ENCODE peak calls at places on chromosome 18, in seven cellular contexts. X is sciatic nerve, D is NAMALWA, O is SW480, E is BJ, I is HTR-8/SVneo, J is posterior cingulate gyrus. V is an unnamed sample.

GRCh38 chr18:29488617-29489016 is 1311.7 kb upstream of the CDH2 start:
- DNase-seq in X (no peak), D (no peak), O (no peak), E (no peak), I (no peak), J (no peak), V (no peak)

GRCh38 chr18:32549248-32549842 is 78.7 kb upstream of the GAREM1 start:
- DNase-seq in X (peak), D (peak), O (peak), E (no peak), I (peak), J (peak), V (peak)

GRCh38 chr18:23857756-23858155 is 156.8 kb upstream of the TTC39C start:
- DNase-seq in X (no peak), D (no peak), O (no peak), E (no peak), I (no peak), J (no peak), V (no peak)

GRCh38 chr18:48472610-48473009 is 63.4 kb upstream of the ZBTB7C start:
- DNase-seq in X (no peak), D (no peak), O (no peak), E (no peak), I (no peak), J (no peak), V (no peak)

GRCh38 chr18:39840406-39840805 is 2114.6 kb upstream of the PIK3C3 start:
- DNase-seq in X (no peak), D (no peak), O (no peak), E (no peak), I (no peak), J (no peak), V (no peak)

GRCh38 chr18:50729326-50729725 is 90.5 kb downstream of the MRO start:
- DNase-seq in X (no peak), D (no peak), O (no peak), E (no peak), I (no peak), J (no peak), V (no peak)

GRCh38 chr18:2536493-2536892 is 34.8 kb downstream of the METTL4 start:
- DNase-seq in X (no peak), D (no peak), O (no peak), E (peak), I (peak), J (no peak), V (no peak)

GRCh38 chr18:37499008-37499407 is 66.6 kb downstream of the CELF4 start:
- DNase-seq in X (no peak), D (no peak), O (no peak), E (no peak), I (no peak), J (no peak), V (peak)

GRCh38 chr18:79538635-79539034 is 141.0 kb upstream of the CTDP1 start:
- DNase-seq in X (peak), D (no peak), O (no peak), E (no peak), I (no peak), J (peak), V (no peak)

GRCh38 chr18:25898965-25899364 is 191.4 kb downstream of the SS18 start:
- DNase-seq in X (no peak), D (no peak), O (no peak), E (no peak), I (no peak), J (no peak), V (peak)

GRCh38 chr18:76980663-76981387 is 151.8 kb downstream of the MBP start:
- DNase-seq in X (no peak), D (peak), O (no peak), E (no peak), I (no peak), J (no peak), V (no peak)

GRCh38 chr18:23137788-23138216 is 2.5 kb downstream of the CABLES1 start:
- DNase-seq in X (no peak), D (no peak), O (peak), E (no peak), I (no peak), J (peak), V (no peak)

GRCh38 chr18:22286576-22286975 is 117.2 kb downstream of the GATA6 start:
- DNase-seq in X (no peak), D (no peak), O (no peak), E (no peak), I (no peak), J (no peak), V (no peak)

GRCh38 chr18:63177259-63177658 is 142.3 kb downstream of the BCL2 start:
- DNase-seq in X (no peak), D (no peak), O (no peak), E (no peak), I (no peak), J (no peak), V (no peak)

V was measured in cerebellum.